ENCODE peak calls at places on chromosomes 11 and 22, in four cellular contexts. V is NCI-H510A treated with DMSO at 0.1 percent for 48 hours; U is CD4-positive, alpha-beta memory T cell; N is activated T-helper 1 cell treated with anti-CD3 and anti-CD28 coated beads, Interleukin-12 subunit alpha, Interleukin-12 subunit beta, Interleukin-2, Interleukin-4 antibody, amounts not matched to agents 30 ng/mL and 10 ng/mL and 1 ng/mL, durations not matched to agents 14 hours and 24 hours and 36 hours. L is an unnamed sample.

GRCh38 chr11:27249208-27249509 is 113.9 kb downstream of the CCDC34 start:
- DNase-seq in V (no peak), N (no peak), U (no peak), L (peak; percentile 22)

GRCh38 chr11:72222907-72223614 is 1.5 kb upstream of the INPPL1 start:
- DNase-seq in U (peak; percentile 93), N (peak; percentile 95), V (peak; percentile 95), L (peak; percentile 96)

GRCh38 chr11:2467695-2468055 is 22.9 kb downstream of the KCNQ1 start:
- DNase-seq in V (no peak), N (no peak), U (no peak), L (no peak)

GRCh38 chr11:36409152-36409713 is 100.8 kb downstream of the TRAF6 start:
- DNase-seq in N (peak; percentile 49), V (no peak), U (peak; percentile 63), L (no peak)

GRCh38 chr11:2444301-2445106 is at the start of the genes KCNQ1 and TRPM5:
- DNase-seq in U (peak; percentile 82), N (peak; percentile 49), V (no peak), L (peak; percentile 53)

GRCh38 chr22:49725516-49725915 is 102.2 kb downstream of the BRD1 start:
- DNase-seq in N (no peak), V (no peak), U (no peak), L (no peak)

GRCh38 chr11:83682645-83682973 is 396.4 kb upstream of the CCDC90B start:
- DNase-seq in U (no peak), N (no peak), V (no peak), L (no peak)

GRCh38 chr22:21012446-21013407 is 2.2 kb upstream of the P2RX6 start:
- DNase-seq in U (no peak), N (no peak), V (no peak), L (no peak)

GRCh38 chr11:121478226-121478894 is 25.6 kb upstream of the SORL1-AS1 start:
- DNase-seq in N (no peak), U (no peak), V (no peak), L (no peak)

GRCh38 chr22:38935023-38935422 is 22.4 kb upstream of the APOBEC3A start:
- DNase-seq in U (no peak), V (peak; percentile 64), N (no peak), L (no peak)

GRCh38 chr11:117045196-117045595 is 53.0 kb downstream of the SIK3 start:
- DNase-seq in N (no peak), V (no peak), U (no peak), L (peak; percentile 53)

GRCh38 chr22:17097701-17098100 is 12.9 kb downstream of the IL17RA start:
- DNase-seq in N (no peak), U (no peak), V (no peak), L (no peak)

GRCh38 chr11:105673089-105673488 is 63.2 kb downstream of the GRIA4 start:
- DNase-seq in U (no peak), N (no peak), V (no peak), L (no peak)

GRCh38 chr11:96763244-96763643 is 373.4 kb downstream of the JRKL start:
- DNase-seq in U (no peak), N (no peak), V (no peak), L (no peak)

GRCh38 chr22:26570126-26570525 is 19.8 kb downstream of the TPST2 start:
- DNase-seq in V (no peak), U (no peak), N (no peak), L (no peak)

GRCh38 chr11:16193897-16194381 is 162.4 kb downstream of the SOX6 start:
- DNase-seq in U (no peak), N (no peak), V (no peak), L (no peak)

GRCh38 chr11:34261095-34261494 is 96.7 kb downstream of the ABTB2 start:
- DNase-seq in N (no peak), V (no peak), U (no peak), L (no peak)

GRCh38 chr11:90134420-90135003 is at the start of gene NAALAD2:
- DNase-seq in N (no peak), U (no peak), V (no peak), L (peak; percentile 81)

GRCh38 chr11:46625406-46625805 is 8.1 kb downstream of the ATG13 start:
- DNase-seq in N (no peak), V (no peak), U (no peak), L (no peak)

GRCh38 chr11:7220636-7221035 is 31.1 kb upstream of the SYT9 start:
- DNase-seq in V (no peak), U (no peak), N (no peak), L (no peak)

GRCh38 chr11:130178441-130178971 is 18.9 kb downstream of the ST14 start:
- DNase-seq in V (no peak), N (no peak), U (no peak), L (no peak)

GRCh38 chr11:116415095-116415494 is 357.7 kb downstream of the BUD13 start:
- DNase-seq in N (no peak), U (no peak), V (no peak), L (no peak)

GRCh38 chr11:112345166-112345565 is 84.5 kb upstream of the PLET1 start:
- DNase-seq in U (no peak), V (no peak), N (no peak), L (no peak)

GRCh38 chr11:62542750-62543567 is 3.6 kb downstream of the AHNAK start:
- DNase-seq in U (peak; percentile 92), N (peak; percentile 69), V (peak; percentile 62), L (peak; percentile 73)

GRCh38 chr11:27848423-27848822 is 148.2 kb upstream of the BDNF start:
- DNase-seq in U (no peak), N (no peak), V (no peak), L (no peak)

GRCh38 chr11:110852925-110853324 is 140.7 kb upstream of the ARHGAP20 start:
- DNase-seq in N (no peak), V (no peak), U (no peak), L (no peak)

GRCh38 chr11:15074206-15075161 is 1.1 kb downstream of the CALCB start:
- DNase-seq in U (peak; percentile 85), N (peak; percentile 73), V (peak; percentile 78), L (peak; percentile 79)

GRCh38 chr11:19972091-19972490 is 188.2 kb downstream of the DBX1 start:
- DNase-seq in V (no peak), N (no peak), U (no peak), L (no peak)

GRCh38 chr22:20156611-20157415 is 6.0 kb upstream of the CCDC188 start:
- DNase-seq in U (peak; percentile 82), V (peak; percentile 45), N (peak; percentile 74), L (peak; percentile 86)

GRCh38 chr22:45061332-45061731 is 51.5 kb upstream of the PHF21B start:
- DNase-seq in U (no peak), N (no peak), V (no peak), L (no peak)

GRCh38 chr11:128628686-128629085 is 41.3 kb upstream of the ETS1 start:
- DNase-seq in U (peak; percentile 51), N (no peak), V (no peak), L (no peak)

GRCh38 chr22:36682835-36683234 is 20.7 kb downstream of the CACNG2 start:
- DNase-seq in U (no peak), V (no peak), N (no peak), L (no peak)

GRCh38 chr11:68021167-68021787 is 9.2 kb upstream of the NDUFS8 start:
- DNase-seq in U (no peak), N (no peak), V (peak; percentile 33), L (peak; percentile 60)

GRCh38 chr11:117055449-117055848 is 42.8 kb downstream of the SIK3 start:
- DNase-seq in U (no peak), V (no peak), N (no peak), L (no peak)

GRCh38 chr11:126978155-126978554 is 22.4 kb downstream of the KIRREL3 start:
- DNase-seq in U (no peak), V (no peak), N (no peak), L (no peak)

L was measured in WERI-Rb-1.